ENCODE peak calls at places on chromosomes 13 and 19, in ten cellular contexts. G is Peyer's patch, M is tibial nerve, J is body of pancreas, B is H54, C is lower leg skin, D is H1, A is IMR-90, L is heart left ventricle, V is esophagus squamous epithelium. H is an unnamed sample.

GRCh38 chr19:4775627-4776152 is 15.8 kb upstream of the FEM1A start:
- DNase-seq in B (no peak), A (no peak), D (no peak), J (no peak), L (no peak), C (no peak), V (no peak), G (no peak), M (no peak), H (no peak)

GRCh38 chr19:54343868-54344267 is 4.9 kb upstream of the LILRA4 start:
- DNase-seq in G (no peak), B (no peak), D (no peak), L (no peak), A (no peak), J (no peak), C (no peak), M (no peak), V (no peak), H (no peak)

GRCh38 chr19:6161271-6161850 is 25.9 kb downstream of the ACSBG2 start:
- DNase-seq in B (no peak), V (no peak), A (no peak), J (no peak), G (no peak), D (peak; percentile 33), C (peak; percentile 80), M (no peak), L (peak; percentile 39), H (peak; percentile 66)

GRCh38 chr13:23651887-23652286 is 81.7 kb downstream of the TNFRSF19 start:
- DNase-seq in L (no peak), B (no peak), J (no peak), V (no peak), M (no peak), A (no peak), G (no peak), D (no peak), C (no peak), H (no peak)

GRCh38 chr19:13932911-13933393 is 5.3 kb downstream of the PODNL1 start:
- DNase-seq in D (no peak), M (no peak), J (no peak), L (no peak), C (no peak), A (no peak), B (no peak), G (no peak), V (no peak), H (no peak)

GRCh38 chr19:10654610-10655456 is 687 bp downstream of the ILF3 start:
- DNase-seq in G (peak; percentile 43), C (peak; percentile 93), A (no peak), J (peak; percentile 49), L (peak; percentile 45), D (peak; percentile 72), M (no peak), V (no peak), B (peak; percentile 65), H (peak; percentile 85)

GRCh38 chr19:29771708-29772415 is 39.9 kb upstream of the CCNE1 start:
- DNase-seq in J (peak; percentile 70), L (peak; percentile 27), D (peak; percentile 41), V (no peak), M (no peak), G (no peak), B (peak; percentile 80), C (no peak), A (peak; percentile 37), H (peak; percentile 42)

GRCh38 chr19:50607874-50608785 is 31.6 kb downstream of the SYT3 start:
- DNase-seq in D (peak; percentile 97), J (peak; percentile 71), V (no peak), A (peak; percentile 67), M (no peak), G (peak; percentile 47), L (peak; percentile 58), B (peak; percentile 90), C (peak; percentile 76), H (peak; percentile 88)

GRCh38 chr19:4183967-4184717 is 1.7 kb downstream of the ANKRD24 start:
- DNase-seq in G (no peak), D (no peak), C (no peak), L (no peak), B (no peak), V (no peak), A (no peak), J (no peak), M (no peak), H (peak; percentile 38)

GRCh38 chr13:100314132-100314910 is 225.4 kb downstream of the PCCA start:
- DNase-seq in A (no peak), L (no peak), C (no peak), B (no peak), J (no peak), M (no peak), V (no peak), G (no peak), D (no peak), H (no peak)

GRCh38 chr13:51803018-51803417 is 945 bp downstream of the DHRS12 start:
- DNase-seq in D (no peak), V (no peak), L (no peak), G (no peak), M (no peak), B (no peak), C (no peak), J (no peak), A (no peak), H (no peak)

GRCh38 chr13:51803422-51804294 is at the start of gene DHRS12:
- DNase-seq in L (peak; percentile 94), G (peak; percentile 92), J (peak; percentile 94), A (peak; percentile 66), V (peak; percentile 61), M (peak; percentile 88), B (peak; percentile 61), C (peak; percentile 98), D (no peak), H (peak; percentile 91)

GRCh38 chr13:51805313-51805712 is 1.4 kb upstream of the DHRS12 start:
- DNase-seq in G (no peak), V (no peak), M (no peak), C (no peak), A (no peak), B (no peak), D (no peak), L (no peak), J (no peak), H (no peak)

GRCh38 chr13:51805925-51806324 is 2.0 kb upstream of the DHRS12 start:
- DNase-seq in C (no peak), B (no peak), V (no peak), L (no peak), G (no peak), J (no peak), D (no peak), A (no peak), M (no peak), H (no peak)

GRCh38 chr13:51804295-51805172 is 571 bp upstream of the DHRS12 start:
- DNase-seq in G (peak; percentile 50), A (no peak), L (peak; percentile 47), C (no peak), J (peak; percentile 56), B (no peak), M (no peak), D (no peak), V (no peak), H (no peak)
- TF ChIP-seq POLR2A in G (no peak), A (no peak), L (no peak), C (no peak), J (no peak), B (no peak), M (no peak), D (no peak), V (no peak), H (no peak)

DNA sequence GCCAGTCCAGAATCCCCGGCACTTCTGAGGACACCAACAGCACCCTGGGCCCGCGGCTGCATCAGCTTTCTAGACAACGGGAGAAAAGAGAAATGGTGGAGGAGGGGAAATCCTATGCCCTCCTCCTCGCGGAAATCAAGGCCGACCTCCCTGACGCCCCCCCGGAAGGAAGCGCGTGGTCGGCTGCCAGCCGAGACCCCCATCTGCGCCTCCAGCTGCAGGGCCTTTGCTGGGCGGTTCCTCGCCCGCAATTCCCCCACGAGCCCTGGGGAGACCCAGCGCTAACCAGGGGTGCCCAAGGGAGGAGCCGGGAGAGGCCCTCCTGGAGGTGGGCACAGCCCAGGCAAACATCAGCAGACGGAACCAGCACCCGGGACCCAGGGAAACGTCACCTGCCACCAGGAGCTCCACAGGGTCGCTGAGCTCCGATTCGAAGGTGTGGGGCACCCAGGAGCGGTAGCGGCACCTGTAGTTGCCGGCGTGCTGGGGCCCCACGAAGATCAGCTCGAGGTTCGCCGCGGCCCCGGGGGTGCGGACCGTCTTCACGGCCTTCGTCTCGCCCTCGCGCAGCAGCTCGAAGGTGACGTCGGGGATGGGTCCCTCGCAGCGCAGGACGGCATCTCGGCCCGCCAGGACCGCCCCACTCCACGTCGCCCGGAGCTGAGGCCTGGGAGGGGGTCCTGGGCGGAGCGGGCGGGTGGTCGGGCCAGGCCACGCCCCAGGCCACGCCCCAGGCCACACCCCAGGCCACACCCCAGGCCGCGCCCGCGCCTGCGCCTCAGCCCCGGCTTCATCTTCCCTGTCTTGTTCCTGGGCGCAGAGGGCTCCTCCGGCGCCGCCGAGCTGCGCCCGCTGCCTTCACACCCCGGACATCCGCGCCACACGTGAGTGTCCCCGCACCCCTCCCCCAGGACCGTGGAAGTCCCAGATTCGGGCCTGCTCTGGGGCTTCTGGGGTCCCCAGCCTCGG is 6.0 kb downstream of the A1BG start:
- DNase-seq in B (peak; percentile 83), A (peak; percentile 63), G (peak; percentile 79), C (no peak), D (no peak), M (peak; percentile 21), V (no peak), L (peak; percentile 59), J (peak; percentile 56), H (peak; percentile 77)
- TF ChIP-seq POLR2A in B (peak; percentile 58), A (no peak), G (no peak), C (no peak), D (no peak), M (peak; percentile 48), V (peak; percentile 54), L (no peak), J (no peak), H (peak; percentile 46)

GRCh38 chr19:55519461-55520311 is 17.2 kb downstream of the SBK2 start:
- DNase-seq in M (no peak), G (no peak), V (no peak), C (no peak), L (no peak), B (peak; percentile 97), D (no peak), A (peak; percentile 98), J (no peak), H (no peak)

GRCh38 chr19:55520691-55521292 is 16.1 kb downstream of the SBK2 start:
- DNase-seq in C (no peak), J (no peak), D (no peak), V (no peak), L (no peak), G (no peak), B (no peak), M (no peak), A (no peak), H (no peak)

GRCh38 chr19:55516878-55517620 is 19.9 kb downstream of the SBK2 start:
- DNase-seq in B (peak; percentile 99), A (peak; percentile 91), D (peak; percentile 83), L (peak; percentile 92), M (peak; percentile 89), V (peak; percentile 49), G (peak; percentile 92), C (peak; percentile 99), J (peak; percentile 96), H (peak; percentile 83)
- TF ChIP-seq POLR2A in B (no peak), A (peak; percentile 44), D (no peak), L (no peak), M (peak; percentile 25), V (peak; percentile 12), G (peak; percentile 46), C (no peak), J (no peak), H (no peak)

DNA sequence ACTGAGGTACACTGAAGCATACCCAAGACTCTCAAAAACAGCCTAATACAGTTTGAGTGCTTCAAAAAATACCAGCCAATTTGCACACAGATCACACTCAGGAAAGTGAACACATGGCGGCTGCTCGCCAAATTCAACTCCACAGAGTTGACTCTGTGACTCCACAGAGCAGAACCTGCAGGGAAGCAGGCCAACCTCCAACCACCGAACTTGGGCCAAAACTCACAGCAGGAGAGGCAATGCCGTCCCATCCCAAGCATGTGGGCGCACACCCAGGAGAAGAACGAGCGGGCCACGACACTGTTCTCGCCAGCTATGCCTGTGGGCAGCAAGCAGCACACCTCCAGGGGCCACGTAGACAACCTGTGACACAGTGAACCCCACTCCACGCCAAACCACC is 21.1 kb downstream of the ELL start:
- DNase-seq in B (no peak), M (no peak), D (no peak), C (no peak), L (peak; percentile 58), A (no peak), J (peak; percentile 78), G (no peak), V (no peak), H (no peak)
- TF ChIP-seq POLR2A in B (no peak), M (no peak), D (no peak), C (no peak), L (no peak), A (no peak), J (no peak), G (no peak), V (no peak), H (no peak)